ENCODE peak calls at places on chromosome 7, in six cellular contexts. C, E, U, X, Q and D are unnamed samples.
A peak's percentile ranks its signal among the peaks of the same experiment; 100 is the strongest.

GRCh38 chr7:99693427-99694200 is 13.8 kb upstream of the CYP3A5 start:
- DNase-seq in U (peak; percentile 55), C (no peak), Q (peak; percentile 95), E (no peak), X (peak; percentile 97), D (no peak)

GRCh38 chr7:111076205-111076604 is 14.7 kb upstream of the LRRN3 start:
- DNase-seq in Q (peak; percentile 15), X (no peak), C (no peak), U (no peak), E (no peak), D (no peak)

GRCh38 chr7:118478931-118479330 is 254.4 kb downstream of the ANKRD7 start:
- DNase-seq in X (no peak), E (no peak), U (no peak), C (no peak), Q (no peak), D (no peak)

GRCh38 chr7:103540986-103541385 is 95.0 kb upstream of the SLC26A5 start:
- DNase-seq in C (no peak), E (no peak), U (no peak), X (no peak), Q (no peak), D (no peak)

GRCh38 chr7:2922271-2922691 is 78.2 kb upstream of the GNA12 start:
- DNase-seq in E (no peak), X (no peak), U (no peak), Q (no peak), C (no peak), D (no peak)

GRCh38 chr7:128399991-128400390 is 9.8 kb downstream of the IMPDH1 start:
- DNase-seq in U (no peak), X (no peak), Q (no peak), E (no peak), C (no peak), D (no peak)

GRCh38 chr7:22549667-22550513 is 49.9 kb upstream of the STEAP1B start:
- DNase-seq in U (peak; percentile 86), Q (no peak), E (peak; percentile 31), C (no peak), X (peak; percentile 7), D (no peak)

GRCh38 chr7:124652237-124652636 is 113.4 kb downstream of the GPR37 start:
- DNase-seq in Q (no peak), X (no peak), E (no peak), C (no peak), U (no peak), D (no peak)

GRCh38 chr7:132270517-132270916 is 305.8 kb downstream of the PLXNA4 start:
- DNase-seq in Q (peak; percentile 31), C (no peak), E (no peak), U (no peak), X (no peak), D (no peak)

GRCh38 chr7:134632937-134633540 is 13.6 kb upstream of the BPGM start:
- DNase-seq in X (peak; percentile 44), U (no peak), E (no peak), Q (peak; percentile 79), C (no peak), D (no peak)

GRCh38 chr7:24024276-24024675 is 259.7 kb upstream of the NPY start:
- DNase-seq in X (no peak), U (no peak), E (no peak), C (no peak), Q (no peak), D (no peak)

GRCh38 chr7:24025765-24026164 is 258.2 kb upstream of the NPY start:
- DNase-seq in Q (no peak), C (no peak), X (no peak), U (no peak), E (no peak), D (no peak)

GRCh38 chr7:24024689-24025088 is 259.3 kb upstream of the NPY start:
- DNase-seq in C (no peak), E (no peak), X (no peak), U (no peak), Q (no peak), D (no peak)

GRCh38 chr7:24029068-24029467 is 254.9 kb upstream of the NPY start:
- DNase-seq in C (no peak), Q (no peak), U (no peak), E (no peak), X (no peak), D (no peak)

DNA sequence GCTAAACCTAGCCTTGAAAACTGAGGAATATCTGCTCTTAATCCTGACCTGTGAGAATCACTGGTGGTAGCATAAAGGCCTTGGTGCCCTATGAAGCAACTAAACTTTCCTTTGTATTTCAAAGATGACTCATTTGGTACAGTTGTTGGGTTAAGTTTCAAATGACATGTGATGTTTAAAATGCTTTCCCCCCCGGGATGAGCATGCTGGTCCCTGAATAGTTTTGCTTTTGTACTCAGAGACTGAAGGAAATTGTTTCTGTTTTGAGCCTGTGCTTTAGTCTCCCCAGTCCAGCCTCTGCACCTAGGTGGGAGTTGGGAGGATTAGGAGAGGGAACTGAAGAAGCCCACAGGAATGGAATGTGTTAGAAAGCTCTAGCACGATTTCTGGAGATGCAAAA is 258.9 kb upstream of the NPY start:
- DNase-seq in E (no peak), X (no peak), C (no peak), U (no peak), Q (no peak), D (no peak)
- TF ChIP-seq POLR2AphosphoS5 in E (no peak), X (no peak), C (no peak), U (no peak), Q (no peak), D (no peak)

GRCh38 chr7:92052159-92052558 is 82.1 kb downstream of the CYP51A1 start:
- DNase-seq in C (no peak), E (no peak), Q (no peak), X (no peak), U (no peak), D (no peak)
- TF ChIP-seq TAF1 in C (no peak), E (no peak), Q (no peak), X (no peak), U (no peak), D (no peak)

GRCh38 chr7:39624202-39624807 is 933 bp downstream of the RALA start:
- DNase-seq in X (no peak), Q (peak; percentile 59), U (no peak), C (no peak), E (no peak), D (no peak)

GRCh38 chr7:39622609-39623311 is 612 bp upstream of the RALA start:
- DNase-seq in Q (no peak), X (no peak), C (no peak), U (no peak), E (no peak), D (no peak)

GRCh38 chr7:39621784-39622411 is 1.5 kb upstream of the RALA start:
- DNase-seq in E (no peak), Q (peak; percentile 56), X (no peak), C (no peak), U (no peak), D (no peak)

GRCh38 chr7:39624935-39625694 is 1.7 kb downstream of the RALA start:
- DNase-seq in X (peak; percentile 24), E (no peak), U (no peak), Q (peak; percentile 42), C (no peak), D (no peak)

DNA sequence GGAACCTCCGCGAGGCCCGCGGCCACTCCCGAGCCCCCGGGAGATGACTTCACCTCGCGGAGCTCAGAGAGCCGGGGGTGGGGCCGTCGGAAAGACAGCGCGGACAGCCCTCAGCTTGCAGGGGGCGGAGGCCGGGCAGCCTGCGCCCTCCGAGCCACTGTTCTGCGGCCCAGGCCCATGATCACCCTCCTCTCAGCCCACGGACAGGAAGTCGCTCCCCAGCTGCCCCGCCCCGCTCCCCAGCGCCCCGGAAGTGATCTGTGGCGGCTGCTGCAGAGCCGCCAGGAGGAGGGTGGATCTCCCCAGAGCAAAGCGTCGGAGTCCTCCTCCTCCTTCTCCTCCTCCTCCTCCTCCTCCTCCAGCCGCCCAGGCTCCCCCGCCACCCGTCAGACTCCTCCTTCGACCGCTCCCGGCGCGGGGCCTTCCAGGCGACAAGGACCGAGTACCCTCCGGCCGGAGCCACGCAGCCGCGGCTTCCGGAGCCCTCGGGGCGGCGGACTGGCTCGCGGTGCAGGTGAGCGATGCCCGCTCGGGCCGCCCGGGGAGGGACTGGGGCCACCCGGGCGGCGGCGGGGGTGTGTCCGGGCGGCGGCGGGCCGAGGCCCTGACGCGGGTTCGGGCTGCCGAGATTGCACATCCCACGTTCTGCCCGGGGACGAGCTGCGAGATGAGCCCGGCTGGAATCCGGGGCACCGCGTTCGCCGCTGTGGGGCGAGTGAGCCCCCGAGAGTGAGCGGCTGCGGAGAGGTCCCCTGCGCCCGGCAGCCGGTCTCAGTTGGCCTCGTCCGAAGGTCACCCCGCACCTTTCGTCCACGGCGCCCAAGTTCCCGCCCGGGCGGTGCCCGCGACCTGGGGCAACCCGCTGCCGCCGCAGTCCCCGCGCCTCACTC is at the start of gene RALA:
- DNase-seq in C (peak; percentile 48), E (peak; percentile 86), X (peak; percentile 84), Q (peak; percentile 95), U (peak; percentile 92), D (peak; percentile 88)
- TF ChIP-seq POLR2A in C (peak; percentile 96), E (peak; percentile 91), X (peak; percentile 89), Q (peak; percentile 91), U (peak; percentile 98), D (peak; percentile 92)

GRCh38 chr7:70463332-70463938 is 668.5 kb upstream of the GALNT17 start:
- DNase-seq in C (no peak), E (no peak), Q (no peak), X (no peak), U (no peak), D (no peak)
- TF ChIP-seq POLR2AphosphoS5 in C (no peak), E (no peak), Q (no peak), X (no peak), U (no peak), D (no peak)

DNA sequence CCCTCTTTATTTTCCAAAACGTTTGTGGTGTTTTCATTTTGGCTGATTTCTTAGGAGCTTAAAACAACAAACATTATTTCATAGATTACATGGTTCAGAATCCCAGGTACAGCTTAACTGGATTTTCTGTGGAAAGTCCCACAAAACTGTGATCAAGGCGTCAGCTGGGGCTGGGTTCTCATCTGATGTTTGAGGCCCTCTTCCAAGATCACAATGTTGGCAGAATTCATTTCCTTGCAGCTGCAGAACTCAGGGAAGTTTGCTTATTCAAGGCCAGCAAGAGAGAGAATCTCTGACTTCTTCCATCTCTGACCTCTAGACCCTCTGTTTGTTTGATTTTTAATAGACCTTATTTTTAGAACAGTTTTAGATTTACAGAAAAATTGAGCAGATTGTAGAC is 108.4 kb upstream of the AGK start:
- DNase-seq in Q (no peak), U (no peak), E (no peak), C (no peak), X (no peak), D (no peak)
- TF ChIP-seq TAF1 in Q (no peak), U (no peak), E (no peak), C (no peak), X (no peak), D (no peak)

GRCh38 chr7:45891462-45892402 is 3.4 kb downstream of the IGFBP1 start:
- DNase-seq in Q (no peak), C (no peak), X (no peak), E (no peak), U (no peak), D (no peak)
- TF ChIP-seq POLR2A in Q (no peak), C (no peak), X (peak; percentile 61), E (no peak), U (no peak), D (no peak)

GRCh38 chr7:20102970-20103369 is 114.2 kb downstream of the MACC1 start:
- DNase-seq in E (no peak), U (no peak), Q (no peak), X (no peak), C (no peak), D (no peak)
- TF ChIP-seq POLR2AphosphoS5 in E (no peak), U (no peak), Q (no peak), X (no peak), C (no peak), D (no peak)